ENCODE peak calls at places on chromosomes 12 and 14, in four cellular contexts. Z is upper lobe of left lung, I is right atrium auricular region, N is foreskin keratinocyte. J is an unnamed sample.

GRCh38 chr14:28762290-28762948 is 4.2 kb upstream of the FOXG1 start:
- DNase-seq in Z (no peak), I (no peak), N (no peak), J (no peak)

GRCh38 chr12:61487728-61488127 is 772.5 kb upstream of the USP15 start:
- DNase-seq in Z (no peak), I (no peak), N (no peak), J (no peak)

GRCh38 chr12:65728913-65729793 is 95.1 kb upstream of the HMGA2 start:
- DNase-seq in Z (no peak), I (no peak), N (peak), J (no peak)

GRCh38 chr12:54751493-54751892 is 102.8 kb upstream of the MUCL1 start:
- DNase-seq in Z (no peak), I (no peak), N (no peak), J (no peak)

GRCh38 chr12:2501464-2502181 is 293.1 kb upstream of the FKBP4 start:
- DNase-seq in Z (no peak), I (no peak), N (no peak), J (no peak)

GRCh38 chr12:68483592-68484373 is 126.9 kb upstream of the RAP1B start:
- DNase-seq in Z (no peak), I (no peak), N (peak), J (no peak)

GRCh38 chr14:81400852-81401251 is 728 bp upstream of the STON2 start:
- DNase-seq in Z (peak), I (peak), N (peak), J (no peak)

GRCh38 chr12:93886533-93887511 is 209.6 kb downstream of the CRADD start:
- DNase-seq in Z (no peak), I (peak), N (no peak), J (no peak)

GRCh38 chr12:32261638-32262037 is 137.7 kb upstream of the FGD4 start:
- DNase-seq in Z (no peak), I (no peak), N (no peak), J (no peak)

GRCh38 chr14:88166616-88167015 is 156.5 kb downstream of the KCNK10 start:
- DNase-seq in Z (no peak), I (no peak), N (peak), J (no peak)

GRCh38 chr12:54360717-54361456 is 3.4 kb downstream of the GPR84 start:
- DNase-seq in Z (peak), I (no peak), N (peak), J (no peak)

GRCh38 chr14:73878436-73878835 is 8.2 kb upstream of the ZNF410 start:
- DNase-seq in Z (no peak), I (no peak), N (no peak), J (no peak)

GRCh38 chr12:28710882-28711281 is 438.2 kb upstream of the FAR2 start:
- DNase-seq in Z (no peak), I (no peak), N (peak), J (no peak)

GRCh38 chr14:24911324-24912095 is 138.4 kb downstream of the STXBP6 start:
- DNase-seq in Z (no peak), I (no peak), N (peak), J (no peak)

GRCh38 chr14:105187935-105188524 is 6.9 kb upstream of the NUDT14 start:
- DNase-seq in Z (peak), I (no peak), N (no peak), J (no peak)
- TF ChIP-seq CTCF in Z (no peak), I (no peak), N (peak), J (no peak)

GRCh38 chr12:4894019-4894418 is 15.7 kb upstream of the KCNA1 start:
- DNase-seq in Z (no peak), I (no peak), N (no peak), J (no peak)

GRCh38 chr12:4900327-4900726 is 9.4 kb upstream of the KCNA1 start:
- DNase-seq in Z (no peak), I (no peak), N (peak), J (no peak)

GRCh38 chr12:4899361-4899760 is 10.3 kb upstream of the KCNA1 start:
- DNase-seq in Z (no peak), I (no peak), N (no peak), J (no peak)
- TF ChIP-seq CTCF in Z (no peak), I (no peak), N (peak), J (peak)

DNA sequence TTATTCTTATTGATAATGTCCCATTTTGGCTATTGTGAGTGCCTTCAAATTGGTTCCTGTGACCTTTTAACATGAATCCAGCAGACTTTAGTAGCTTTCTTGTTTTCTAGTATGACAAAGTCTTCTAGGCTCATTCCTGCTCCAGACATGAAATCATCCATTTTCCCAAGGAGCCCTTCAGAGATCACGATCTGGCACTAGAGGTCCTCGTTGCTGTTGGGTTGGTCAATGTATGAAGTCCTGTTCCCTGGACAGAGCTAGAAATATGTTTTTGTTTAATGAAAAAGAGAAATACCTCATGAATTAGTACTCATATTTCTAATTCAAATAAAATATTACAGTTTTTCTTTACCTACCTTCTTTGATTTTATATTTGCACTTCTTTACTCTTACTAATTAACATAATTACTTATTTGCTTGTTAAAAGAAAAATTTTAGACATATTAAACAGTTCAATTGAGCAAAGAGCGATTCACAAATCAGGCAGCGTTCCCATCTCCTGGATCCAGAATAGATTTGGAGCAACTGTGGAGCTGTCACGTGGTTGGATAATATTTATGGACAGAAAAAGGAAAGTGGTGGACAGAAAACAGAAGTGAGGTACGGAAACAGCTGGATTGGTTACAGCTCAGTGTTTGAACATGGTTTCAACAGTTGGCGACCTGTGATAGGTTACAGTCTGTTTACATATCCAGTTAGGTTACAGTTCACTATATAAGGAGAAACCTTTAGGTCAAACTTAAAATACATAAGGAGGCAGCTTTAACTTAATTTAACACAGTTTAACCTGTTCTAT is 19.8 kb upstream of the FAM234B start:
- DNase-seq in Z (peak), I (peak), N (peak), J (no peak)
- TF ChIP-seq CTCF in Z (peak), I (peak), N (peak), J (no peak)

GRCh38 chr12:127678945-127679344 is 588.0 kb upstream of the TMEM132C start:
- DNase-seq in Z (no peak), I (no peak), N (no peak), J (no peak)
- TF ChIP-seq CTCF in Z (no peak), I (no peak), N (no peak), J (no peak)

DNA sequence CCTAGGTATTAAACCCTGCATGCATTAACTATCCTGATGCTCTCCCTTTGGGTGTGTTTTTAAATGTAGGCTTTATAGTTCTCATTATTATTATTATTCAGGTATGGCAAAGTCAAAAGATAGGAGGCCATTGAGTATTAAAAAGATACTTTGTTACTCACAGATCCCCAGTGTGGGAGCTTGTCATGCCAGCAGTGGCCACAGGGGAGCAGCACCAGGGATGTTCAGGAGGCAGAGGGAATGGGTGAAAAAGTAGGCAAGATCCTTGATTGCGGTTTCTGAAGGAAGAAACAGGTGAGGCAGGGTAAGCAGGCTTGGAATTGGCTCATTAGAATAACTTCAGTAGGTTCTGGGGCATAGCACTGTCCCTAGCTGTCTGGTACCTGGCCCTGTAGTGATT is 382.2 kb downstream of the MED13L start:
- DNase-seq in Z (no peak), I (no peak), N (no peak), J (no peak)
- TF ChIP-seq CTCF in Z (no peak), I (no peak), N (peak), J (peak)

DNA sequence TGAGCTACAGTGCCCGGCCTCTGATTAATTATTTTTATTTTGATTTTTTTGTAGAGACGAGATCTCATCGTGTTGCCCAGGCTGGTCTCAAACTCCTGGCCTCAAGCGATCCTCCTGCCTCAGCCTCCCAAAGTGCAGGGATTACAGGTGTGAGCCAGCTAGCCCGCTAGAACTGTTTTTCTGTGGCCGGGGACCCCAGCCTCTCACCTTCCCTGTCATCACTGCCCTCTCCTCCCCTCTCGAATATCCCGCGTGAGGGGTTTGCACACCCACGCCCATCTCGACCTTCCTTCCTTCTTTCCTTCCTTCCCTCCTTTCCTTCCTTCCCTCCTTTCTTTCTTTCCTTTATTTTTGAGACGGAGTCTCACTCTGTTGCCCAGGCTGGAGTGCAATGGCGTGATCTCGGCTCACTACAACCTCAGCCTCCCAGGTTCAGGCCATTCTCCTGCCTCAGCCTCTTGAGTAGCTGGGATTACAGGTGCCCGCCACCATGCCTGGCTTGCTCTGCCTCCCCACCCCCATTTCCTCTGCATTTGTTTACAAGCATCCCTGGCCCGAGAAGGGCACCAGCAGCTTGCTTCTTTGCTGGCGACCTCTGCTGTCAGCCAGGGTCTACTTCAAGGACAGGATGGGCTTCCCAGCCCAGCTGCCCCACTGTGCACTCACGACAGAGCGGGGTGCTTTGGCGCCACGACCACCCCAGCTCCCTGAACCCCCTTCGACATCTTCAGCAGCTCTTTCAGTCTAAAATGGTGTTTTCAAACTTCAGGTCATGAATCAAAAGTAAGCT is 4.3 kb upstream of the TRAF3 start:
- DNase-seq in Z (no peak), I (no peak), N (no peak), J (no peak)
- TF ChIP-seq CTCF in Z (no peak), I (no peak), N (peak), J (peak)

J was measured in GM06990.